ENCODE peak calls at places on chromosomes 4 and X, in seven cellular contexts. O is substantia nigra; R is NCI-H2171; U is GM23248; N is MV-4-11; D is CD8-positive, alpha-beta T cell; X is CD8-positive, alpha-beta memory T cell. Z is an unnamed sample.

GRCh38 chr4:184568770-184569169 is 80.5 kb downstream of the CASP3 start:
- DNase-seq in U (no peak), X (no peak), R (no peak), N (peak), D (no peak), O (no peak), Z (no peak)

GRCh38 chr4:85591361-85592098 is 116.6 kb downstream of the ARHGAP24 start:
- DNase-seq in U (peak), R (no peak), N (no peak), X (no peak), O (no peak), D (no peak), Z (no peak)

GRCh38 chr4:56976878-56977320 is 507 bp downstream of the NOA1 start:
- DNase-seq in D (peak), X (peak), U (peak), R (no peak), O (no peak), N (no peak), Z (no peak)

GRCh38 chrX:153411255-153411987 is at the start of gene ZFP92:
- DNase-seq in R (no peak), N (peak), U (peak), O (no peak), D (peak), X (peak), Z (no peak)

GRCh38 chr4:5463936-5464650 is 244.3 kb downstream of the EVC2 start:
- DNase-seq in N (no peak), U (no peak), R (no peak), D (no peak), X (no peak), O (no peak), Z (no peak)

GRCh38 chrX:25151749-25152148 is 136.0 kb upstream of the ARX start:
- DNase-seq in R (no peak), O (no peak), X (no peak), D (no peak), N (no peak), U (no peak), Z (no peak)

GRCh38 chrX:68634649-68635227 is 12.7 kb upstream of the STARD8 start:
- DNase-seq in X (no peak), D (no peak), O (no peak), N (no peak), U (peak), R (no peak), Z (no peak)

GRCh38 chr4:153152453-153153338 is 51.5 kb upstream of the TRIM2 start:
- DNase-seq in U (peak), N (peak), X (peak), R (peak), D (peak), O (no peak), Z (peak)

GRCh38 chr4:185921583-185922555 is 109.9 kb upstream of the SORBS2 start:
- DNase-seq in R (no peak), D (no peak), U (no peak), X (no peak), N (no peak), O (no peak), Z (no peak)

GRCh38 chr4:170849969-170850368 is 760.2 kb upstream of the AADAT start:
- DNase-seq in X (no peak), R (no peak), U (no peak), D (no peak), O (no peak), N (no peak), Z (no peak)

GRCh38 chr4:5098176-5098575 is 46.9 kb downstream of the STK32B start:
- DNase-seq in D (no peak), X (no peak), O (no peak), N (no peak), R (no peak), U (no peak), Z (no peak)

GRCh38 chr4:184280591-184281071 is 63.0 kb upstream of the ENPP6 start:
- DNase-seq in R (no peak), U (no peak), X (no peak), O (no peak), N (no peak), D (peak), Z (no peak)

GRCh38 chr4:118814901-118815300 is 21.0 kb downstream of the SEC24D start:
- DNase-seq in N (no peak), R (peak), X (no peak), D (no peak), O (no peak), U (no peak), Z (peak)

GRCh38 chr4:175536852-175537453 is 275.1 kb downstream of the GPM6A start:
- DNase-seq in X (no peak), R (no peak), O (no peak), U (peak), D (no peak), N (peak), Z (peak)

GRCh38 chr4:107619731-107620130 is 100.3 kb downstream of the PAPSS1 start:
- DNase-seq in U (peak), N (no peak), D (no peak), O (no peak), R (no peak), X (no peak), Z (peak)

GRCh38 chr4:89528525-89529133 is 221.0 kb upstream of the GPRIN3 start:
- DNase-seq in U (no peak), X (no peak), D (no peak), N (no peak), R (no peak), O (no peak), Z (no peak)

GRCh38 chrX:31333181-31333831 is 261.5 kb upstream of the FTHL17 start:
- DNase-seq in N (no peak), D (no peak), R (no peak), U (peak), X (no peak), O (no peak), Z (no peak)